ENCODE peak calls at places on chromosomes 12 and 14, in six cellular contexts. One of them, this sample, is unnamed.
A peak's percentile ranks its signal among the peaks of the same experiment; 100 is the strongest.

GRCh38 chr12:104520242-104520900 is 63.6 kb downstream of the CHST11 start:
- DNase-seq in IMR-90: no peak
- DNase-seq in esophagus squamous epithelium: no peak
- DNase-seq in A549: no peak
- DNase-seq in transverse colon: no peak
- DNase-seq in uterus: no peak
- DNase-seq in this sample: no peak

GRCh38 chr14:74627071-74627470 is 15.0 kb upstream of the LTBP2 start:
- DNase-seq in IMR-90: no peak
- DNase-seq in esophagus squamous epithelium: no peak
- DNase-seq in A549: no peak
- DNase-seq in transverse colon: no peak
- DNase-seq in uterus: no peak
- DNase-seq in this sample: no peak

GRCh38 chr12:12704593-12705230 is 8.7 kb upstream of the GPR19 start:
- DNase-seq in IMR-90: peak; percentile 95
- DNase-seq in esophagus squamous epithelium: no peak
- DNase-seq in A549: peak; percentile 94
- DNase-seq in transverse colon: peak; percentile 60
- DNase-seq in uterus: peak; percentile 81
- DNase-seq in this sample: no peak

GRCh38 chr14:55752580-55753365 is 172.8 kb downstream of the KTN1 start:
- DNase-seq in IMR-90: peak; percentile 65
- DNase-seq in esophagus squamous epithelium: no peak
- DNase-seq in A549: peak; percentile 85
- DNase-seq in transverse colon: peak; percentile 25
- DNase-seq in uterus: no peak
- DNase-seq in this sample: no peak

GRCh38 chr14:55425091-55425490 is 13.5 kb upstream of the ATG14 start:
- DNase-seq in IMR-90: no peak
- DNase-seq in esophagus squamous epithelium: no peak
- DNase-seq in A549: no peak
- DNase-seq in transverse colon: no peak
- DNase-seq in uterus: no peak
- DNase-seq in this sample: no peak

GRCh38 chr12:30925607-30926242 is 823 bp upstream of the TSPAN11 start:
- DNase-seq in IMR-90: no peak
- DNase-seq in esophagus squamous epithelium: no peak
- DNase-seq in A549: no peak
- DNase-seq in transverse colon: no peak
- DNase-seq in uterus: no peak
- DNase-seq in this sample: no peak

GRCh38 chr12:131345521-131346436 is 365.1 kb upstream of the SFSWAP start:
- DNase-seq in IMR-90: no peak
- DNase-seq in esophagus squamous epithelium: no peak
- DNase-seq in A549: no peak
- DNase-seq in transverse colon: no peak
- DNase-seq in uterus: no peak
- DNase-seq in this sample: no peak

GRCh38 chr12:3012786-3013185 is 53.6 kb downstream of the TEAD4 start:
- DNase-seq in IMR-90: peak; percentile 70
- DNase-seq in esophagus squamous epithelium: no peak
- DNase-seq in A549: no peak
- DNase-seq in transverse colon: no peak
- DNase-seq in uterus: no peak
- DNase-seq in this sample: no peak

GRCh38 chr12:5648692-5649338 is 216.9 kb downstream of the NTF3 start:
- DNase-seq in IMR-90: peak; percentile 58
- DNase-seq in esophagus squamous epithelium: no peak
- DNase-seq in A549: peak; percentile 35
- DNase-seq in transverse colon: no peak
- DNase-seq in uterus: no peak
- DNase-seq in this sample: peak; percentile 29

GRCh38 chr12:27003421-27004311 is 10.5 kb downstream of the TM7SF3 start:
- DNase-seq in IMR-90: no peak
- DNase-seq in esophagus squamous epithelium: no peak
- DNase-seq in A549: no peak
- DNase-seq in transverse colon: no peak
- DNase-seq in uterus: no peak
- DNase-seq in this sample: no peak

GRCh38 chr12:27367078-27367477 is 34.4 kb downstream of the BMAL2 start:
- DNase-seq in IMR-90: peak; percentile 28
- DNase-seq in esophagus squamous epithelium: no peak
- DNase-seq in A549: no peak
- DNase-seq in transverse colon: no peak
- DNase-seq in uterus: no peak
- DNase-seq in this sample: no peak

GRCh38 chr12:197911-198695 is 15.9 kb downstream of the SLC6A12 start:
- DNase-seq in IMR-90: no peak
- DNase-seq in esophagus squamous epithelium: no peak
- DNase-seq in A549: no peak
- DNase-seq in transverse colon: no peak
- DNase-seq in uterus: no peak
- DNase-seq in this sample: no peak

GRCh38 chr12:88419794-88420193 is 160.5 kb downstream of the KITLG start:
- DNase-seq in IMR-90: peak; percentile 17
- DNase-seq in esophagus squamous epithelium: no peak
- DNase-seq in A549: no peak
- DNase-seq in transverse colon: no peak
- DNase-seq in uterus: no peak
- DNase-seq in this sample: no peak

GRCh38 chr14:104427126-104427851 is 152.3 kb upstream of the C14orf180 start:
- DNase-seq in IMR-90: no peak
- DNase-seq in esophagus squamous epithelium: no peak
- DNase-seq in A549: no peak
- DNase-seq in transverse colon: no peak
- DNase-seq in uterus: no peak
- DNase-seq in this sample: no peak

GRCh38 chr14:85315891-85316290 is 214.1 kb upstream of the FLRT2 start:
- DNase-seq in IMR-90: no peak
- DNase-seq in esophagus squamous epithelium: no peak
- DNase-seq in A549: no peak
- DNase-seq in transverse colon: no peak
- DNase-seq in uterus: no peak
- DNase-seq in this sample: no peak

GRCh38 chr12:102565555-102565954 is 85.2 kb upstream of the IGF1 start:
- DNase-seq in IMR-90: no peak
- DNase-seq in esophagus squamous epithelium: no peak
- DNase-seq in A549: no peak
- DNase-seq in transverse colon: no peak
- DNase-seq in uterus: no peak
- DNase-seq in this sample: no peak

GRCh38 chr14:60724080-60724618 is at the start of gene SIX4:
- DNase-seq in IMR-90: peak; percentile 92
- DNase-seq in esophagus squamous epithelium: no peak
- DNase-seq in A549: peak; percentile 78
- DNase-seq in transverse colon: peak; percentile 53
- DNase-seq in uterus: peak; percentile 68
- DNase-seq in this sample: peak; percentile 14

GRCh38 chr14:50003213-50004021 is 110.5 kb downstream of the ARF6 start:
- DNase-seq in IMR-90: peak; percentile 35
- DNase-seq in esophagus squamous epithelium: peak; percentile 43
- DNase-seq in A549: peak; percentile 75
- DNase-seq in transverse colon: peak; percentile 95
- DNase-seq in uterus: peak; percentile 73
- DNase-seq in this sample: peak; percentile 64
- TF ChIP-seq POLR2A in IMR-90: no peak
- TF ChIP-seq POLR2A in esophagus squamous epithelium: peak; percentile 62
- TF ChIP-seq POLR2A in A549: peak; percentile 66
- TF ChIP-seq POLR2A in transverse colon: peak; percentile 91
- TF ChIP-seq POLR2A in uterus: peak; percentile 30
- TF ChIP-seq POLR2A in this sample: no peak

GRCh38 chr12:56224954-56225353 is 812 bp downstream of the NABP2 start:
- DNase-seq in IMR-90: no peak
- DNase-seq in esophagus squamous epithelium: no peak
- DNase-seq in A549: no peak
- DNase-seq in transverse colon: no peak
- DNase-seq in uterus: no peak
- DNase-seq in this sample: no peak

GRCh38 chr12:56222531-56222895 is 791 bp upstream of the RNF41 start:
- DNase-seq in IMR-90: no peak
- DNase-seq in esophagus squamous epithelium: no peak
- DNase-seq in A549: no peak
- DNase-seq in transverse colon: no peak
- DNase-seq in uterus: no peak
- DNase-seq in this sample: no peak

GRCh38 chr12:56223571-56224101 is 506 bp upstream of the NABP2 start:
- DNase-seq in IMR-90: no peak
- DNase-seq in esophagus squamous epithelium: no peak
- DNase-seq in A549: no peak
- DNase-seq in transverse colon: no peak
- DNase-seq in uterus: no peak
- DNase-seq in this sample: no peak

GRCh38 chr12:56221757-56222530 is at the start of gene RNF41:
- DNase-seq in IMR-90: peak; percentile 97
- DNase-seq in esophagus squamous epithelium: peak; percentile 83
- DNase-seq in A549: peak; percentile 97
- DNase-seq in transverse colon: peak; percentile 98
- DNase-seq in uterus: peak; percentile 98
- DNase-seq in this sample: peak; percentile 96

GRCh38 chr12:56224102-56224701 is at the start of gene NABP2:
- DNase-seq in IMR-90: peak; percentile 96
- DNase-seq in esophagus squamous epithelium: peak; percentile 74
- DNase-seq in A549: peak; percentile 99
- DNase-seq in transverse colon: peak; percentile 99
- DNase-seq in uterus: peak; percentile 98
- DNase-seq in this sample: peak; percentile 97
- H3K27ac ChIP-seq in IMR-90: peak within 1 kb of the TSS; percentile 73
- H3K27ac ChIP-seq in esophagus squamous epithelium: peak within 1 kb of the TSS; percentile 98
- H3K27ac ChIP-seq in A549: peak within 1 kb of the TSS; percentile 80
- H3K27ac ChIP-seq in transverse colon: peak within 1 kb of the TSS; percentile 96
- H3K27ac ChIP-seq in uterus: peak within 1 kb of the TSS; percentile 98
- H3K27ac ChIP-seq in this sample: peak within 1 kb of the TSS; percentile 99

DNA sequence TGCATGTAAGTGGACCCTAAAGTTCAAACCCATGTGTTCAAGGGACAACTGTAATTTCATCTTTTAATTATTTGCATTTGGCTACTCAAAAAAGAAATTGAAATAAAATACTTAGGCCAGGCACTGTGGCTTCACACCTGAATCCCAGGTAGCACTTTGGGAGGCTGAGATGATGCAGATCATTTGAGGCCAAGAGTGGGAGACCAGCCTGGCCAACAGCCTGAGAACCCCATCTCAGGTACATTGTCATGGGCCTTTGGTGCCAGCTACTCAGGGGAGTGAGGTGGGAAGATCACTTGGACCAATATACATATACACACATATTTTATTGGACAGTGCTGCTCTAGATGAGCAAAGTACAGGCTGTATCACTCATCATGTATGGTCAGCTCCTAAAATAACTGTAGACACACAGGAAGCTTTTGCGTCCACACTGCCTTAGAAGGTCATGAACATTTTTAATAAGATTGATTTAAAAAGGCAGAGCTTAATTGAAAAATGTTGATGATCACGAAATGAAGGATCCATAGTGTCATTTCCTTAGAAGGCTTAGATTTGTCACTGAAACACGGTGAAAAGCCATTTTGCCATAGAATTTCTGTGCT is 2.5 kb upstream of the ZCCHC8 start:
- DNase-seq in IMR-90: peak; percentile 5
- DNase-seq in esophagus squamous epithelium: no peak
- DNase-seq in A549: no peak
- DNase-seq in transverse colon: no peak
- DNase-seq in uterus: no peak
- DNase-seq in this sample: no peak
- TF ChIP-seq POLR2A in IMR-90: no peak
- TF ChIP-seq POLR2A in esophagus squamous epithelium: no peak
- TF ChIP-seq POLR2A in A549: no peak
- TF ChIP-seq POLR2A in transverse colon: no peak
- TF ChIP-seq POLR2A in uterus: no peak
- TF ChIP-seq POLR2A in this sample: no peak

DNA sequence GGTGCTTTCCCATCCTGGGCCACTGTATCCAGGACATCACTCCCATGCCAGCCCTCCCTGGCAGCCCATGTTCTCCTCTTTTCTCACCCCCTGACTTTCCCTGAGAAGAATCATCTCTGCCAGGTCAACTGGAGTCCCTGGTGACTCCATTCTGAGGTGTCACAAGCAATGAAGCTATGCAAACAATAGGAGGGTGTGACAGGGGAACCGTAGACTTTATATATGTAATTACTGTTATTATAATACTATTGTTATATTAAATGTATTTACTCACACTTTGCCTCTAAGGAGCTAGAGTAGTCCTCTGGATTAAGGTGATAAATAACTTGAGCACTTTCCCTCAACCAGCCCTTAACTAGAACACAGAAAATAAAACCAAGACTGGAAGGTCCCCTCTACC is 9.2 kb downstream of the ZNF219 start:
- DNase-seq in IMR-90: no peak
- DNase-seq in esophagus squamous epithelium: no peak
- DNase-seq in A549: no peak
- DNase-seq in transverse colon: no peak
- DNase-seq in uterus: no peak
- DNase-seq in this sample: no peak
- H3K27ac ChIP-seq in IMR-90: no peak overlapping the region
- H3K27ac ChIP-seq in esophagus squamous epithelium: no peak overlapping the region
- H3K27ac ChIP-seq in A549: no peak overlapping the region
- H3K27ac ChIP-seq in transverse colon: peak overlapping the region; percentile 54
- H3K27ac ChIP-seq in uterus: no peak overlapping the region
- H3K27ac ChIP-seq in this sample: no peak overlapping the region